ENCODE peak calls at places on chromosomes 16 and 17, in eight cellular contexts. One of them, this sample, is unnamed.

GRCh38 chr17:968812-969766 is 10.5 kb downstream of the NXN start:
- DNase-seq in NCI-H460: no peak
- DNase-seq in iPS-NIHi11: no peak
- DNase-seq in foreskin fibroblast: peak
- DNase-seq in mucosa of gallbladder: no peak
- DNase-seq in activated CD8-positive, alpha-beta memory T cell treated with anti-CD3 and anti-CD28 coated beads for 1 hour: no peak
- DNase-seq in GOT3: no peak
- DNase-seq in cardiac fibroblast: no peak
- DNase-seq in this sample: no peak

GRCh38 chr16:59478806-59479205 is 744.7 kb upstream of the GOT2 start:
- DNase-seq in iPS-NIHi11: no peak
- DNase-seq in cardiac fibroblast: peak
- DNase-seq in GOT3: no peak
- DNase-seq in NCI-H460: no peak
- DNase-seq in activated CD8-positive, alpha-beta memory T cell treated with anti-CD3 and anti-CD28 coated beads for 1 hour: no peak
- DNase-seq in foreskin fibroblast: peak
- DNase-seq in mucosa of gallbladder: no peak
- DNase-seq in this sample: no peak

GRCh38 chr17:60863892-60864673 is 186.4 kb downstream of the BCAS3 start:
- DNase-seq in NCI-H460: no peak
- DNase-seq in cardiac fibroblast: peak
- DNase-seq in foreskin fibroblast: peak
- DNase-seq in activated CD8-positive, alpha-beta memory T cell treated with anti-CD3 and anti-CD28 coated beads for 1 hour: no peak
- DNase-seq in iPS-NIHi11: no peak
- DNase-seq in mucosa of gallbladder: no peak
- DNase-seq in GOT3: no peak
- DNase-seq in this sample: no peak

GRCh38 chr17:47810200-47810821 is 11.3 kb downstream of the OSBPL7 start:
- DNase-seq in NCI-H460: peak
- DNase-seq in iPS-NIHi11: peak
- DNase-seq in activated CD8-positive, alpha-beta memory T cell treated with anti-CD3 and anti-CD28 coated beads for 1 hour: no peak
- DNase-seq in foreskin fibroblast: peak
- DNase-seq in cardiac fibroblast: peak
- DNase-seq in GOT3: no peak
- DNase-seq in mucosa of gallbladder: no peak
- DNase-seq in this sample: peak

GRCh38 chr16:88516666-88517065 is 53.5 kb upstream of the ZC3H18 start:
- DNase-seq in NCI-H460: no peak
- DNase-seq in foreskin fibroblast: no peak
- DNase-seq in mucosa of gallbladder: no peak
- DNase-seq in cardiac fibroblast: no peak
- DNase-seq in iPS-NIHi11: no peak
- DNase-seq in GOT3: no peak
- DNase-seq in activated CD8-positive, alpha-beta memory T cell treated with anti-CD3 and anti-CD28 coated beads for 1 hour: no peak
- DNase-seq in this sample: no peak

GRCh38 chr17:39400547-39401411 is 647 bp downstream of the FBXL20 start:
- DNase-seq in GOT3: no peak
- DNase-seq in foreskin fibroblast: peak
- DNase-seq in mucosa of gallbladder: peak
- DNase-seq in NCI-H460: no peak
- DNase-seq in cardiac fibroblast: peak
- DNase-seq in iPS-NIHi11: no peak
- DNase-seq in activated CD8-positive, alpha-beta memory T cell treated with anti-CD3 and anti-CD28 coated beads for 1 hour: no peak
- DNase-seq in this sample: no peak

GRCh38 chr16:10679921-10680320 is 14.8 kb downstream of the TEKT5 start:
- DNase-seq in activated CD8-positive, alpha-beta memory T cell treated with anti-CD3 and anti-CD28 coated beads for 1 hour: no peak
- DNase-seq in NCI-H460: no peak
- DNase-seq in mucosa of gallbladder: no peak
- DNase-seq in iPS-NIHi11: no peak
- DNase-seq in cardiac fibroblast: no peak
- DNase-seq in GOT3: no peak
- DNase-seq in foreskin fibroblast: no peak
- DNase-seq in this sample: no peak

GRCh38 chr17:57234252-57235092 is 21.9 kb upstream of the MSI2 start:
- DNase-seq in cardiac fibroblast: no peak
- DNase-seq in mucosa of gallbladder: no peak
- DNase-seq in GOT3: no peak
- DNase-seq in NCI-H460: no peak
- DNase-seq in foreskin fibroblast: no peak
- DNase-seq in activated CD8-positive, alpha-beta memory T cell treated with anti-CD3 and anti-CD28 coated beads for 1 hour: no peak
- DNase-seq in iPS-NIHi11: peak
- DNase-seq in this sample: no peak

GRCh38 chr17:44222112-44222869 is 2.8 kb upstream of the UBTF start:
- DNase-seq in foreskin fibroblast: peak
- DNase-seq in GOT3: no peak
- DNase-seq in activated CD8-positive, alpha-beta memory T cell treated with anti-CD3 and anti-CD28 coated beads for 1 hour: no peak
- DNase-seq in cardiac fibroblast: peak
- DNase-seq in mucosa of gallbladder: peak
- DNase-seq in NCI-H460: peak
- DNase-seq in iPS-NIHi11: peak
- DNase-seq in this sample: no peak

GRCh38 chr17:50153650-50154575 is 3.4 kb upstream of the PPP1R9B start:
- DNase-seq in foreskin fibroblast: no peak
- DNase-seq in iPS-NIHi11: no peak
- DNase-seq in NCI-H460: no peak
- DNase-seq in mucosa of gallbladder: no peak
- DNase-seq in GOT3: no peak
- DNase-seq in cardiac fibroblast: peak
- DNase-seq in activated CD8-positive, alpha-beta memory T cell treated with anti-CD3 and anti-CD28 coated beads for 1 hour: no peak
- DNase-seq in this sample: peak

GRCh38 chr17:82030470-82031302 is 792 bp upstream of the RAC3 start:
- DNase-seq in foreskin fibroblast: peak
- DNase-seq in cardiac fibroblast: peak
- DNase-seq in GOT3: no peak
- DNase-seq in NCI-H460: peak
- DNase-seq in mucosa of gallbladder: peak
- DNase-seq in iPS-NIHi11: peak
- DNase-seq in activated CD8-positive, alpha-beta memory T cell treated with anti-CD3 and anti-CD28 coated beads for 1 hour: peak
- DNase-seq in this sample: peak

GRCh38 chr17:18261146-18261515 is 669 bp downstream of the MIEF2 start:
- DNase-seq in mucosa of gallbladder: peak
- DNase-seq in NCI-H460: peak
- DNase-seq in iPS-NIHi11: peak
- DNase-seq in cardiac fibroblast: peak
- DNase-seq in activated CD8-positive, alpha-beta memory T cell treated with anti-CD3 and anti-CD28 coated beads for 1 hour: no peak
- DNase-seq in foreskin fibroblast: peak
- DNase-seq in GOT3: no peak
- DNase-seq in this sample: peak

GRCh38 chr17:47275245-47275984 is 21.8 kb downstream of the ITGB3 start:
- DNase-seq in cardiac fibroblast: peak
- DNase-seq in iPS-NIHi11: peak
- DNase-seq in NCI-H460: no peak
- DNase-seq in activated CD8-positive, alpha-beta memory T cell treated with anti-CD3 and anti-CD28 coated beads for 1 hour: no peak
- DNase-seq in GOT3: no peak
- DNase-seq in foreskin fibroblast: peak
- DNase-seq in mucosa of gallbladder: peak
- DNase-seq in this sample: peak

This sample was measured in K562.